ENCODE peak calls at places on chromosomes 11 and 22, in four cellular contexts. G is SJSA1; E is mucosa of descending colon; N is CD8-positive, alpha-beta T cell. S is an unnamed sample. For H3K9me3, the result is how much of the 10 kb centered on the place peaks cover.

GRCh38 chr11:2826679-2827056 is 58.9 kb downstream of the CDKN1C start:
- DNase-seq in N (no peak), E (no peak), G (peak), S (no peak)

GRCh38 chr11:65780770-65781151 is at the start of gene AP5B1:
- DNase-seq in E (peak), N (peak), G (peak), S (peak)

GRCh38 chr22:45511847-45512261 is 9.2 kb downstream of the FBLN1 start:
- DNase-seq in E (peak), G (no peak), N (no peak), S (no peak)

GRCh38 chr11:1307998-1308744 is 1.3 kb downstream of the TOLLIP start:
- DNase-seq in E (no peak), G (no peak), N (no peak), S (no peak)

GRCh38 chr22:40183029-40183581 is 5.4 kb downstream of the TNRC6B start:
- DNase-seq in N (no peak), E (peak), G (peak), S (no peak)

GRCh38 chr11:58004664-58005063 is 19.0 kb upstream of the OR9Q1 start:
- DNase-seq in G (no peak), E (no peak), N (no peak), S (no peak)

GRCh38 chr11:121483805-121484478 is 31.2 kb upstream of the SORL1-AS1 start:
- DNase-seq in N (no peak), E (no peak), G (no peak), S (no peak)

GRCh38 chr11:47338396-47339241 is 13.9 kb downstream of the MYBPC3 start:
- DNase-seq in E (no peak), N (no peak), G (no peak), S (no peak)

GRCh38 chr11:19116315-19116970 is 525 bp upstream of the ZDHHC13 start:
- DNase-seq in G (no peak), E (no peak), N (no peak), S (no peak)

GRCh38 chr11:94739331-94739730 is 28.8 kb upstream of the AMOTL1 start:
- DNase-seq in E (no peak), N (no peak), G (no peak), S (no peak)

GRCh38 chr11:117662255-117662654 is 134.8 kb downstream of the DSCAML1 start:
- DNase-seq in N (no peak), E (no peak), G (no peak), S (no peak)

GRCh38 chr22:38016182-38017078 is 32.1 kb upstream of the SOX10 start:
- DNase-seq in G (peak), N (no peak), E (peak), S (no peak)

GRCh38 chr11:133081020-133081419 is 451.3 kb downstream of the OPCML start:
- DNase-seq in G (no peak), N (no peak), E (no peak), S (no peak)

GRCh38 chr11:830295-831131 is 2.2 kb upstream of the CD151 start:
- DNase-seq in G (no peak), E (peak), N (peak), S (peak)

GRCh38 chr11:93775289-93775688 is 8.8 kb upstream of the MED17 start:
- DNase-seq in N (no peak), G (peak), E (peak), S (no peak)

GRCh38 chr11:19536131-19536530 is 176.5 kb upstream of the NAV2 start:
- DNase-seq in E (no peak), G (no peak), N (no peak), S (no peak)

GRCh38 chr22:28956506-28956905 is 73.1 kb downstream of the ZNRF3 start:
- DNase-seq in E (no peak), N (no peak), G (no peak), S (no peak)

GRCh38 chr11:128501576-128502549 is 85.5 kb downstream of the ETS1 start:
- DNase-seq in G (peak), N (no peak), E (peak), S (no peak)

GRCh38 chr22:27542602-27543001 is 259.0 kb downstream of the MN1 start:
- DNase-seq in E (no peak), N (no peak), G (no peak), S (no peak)

GRCh38 chr11:58006940-58007339 is 16.7 kb upstream of the OR9Q1 start:
- DNase-seq in E (no peak), N (no peak), G (no peak), S (no peak)

GRCh38 chr11:14059491-14059890 is 97.0 kb downstream of the SPON1 start:
- DNase-seq in N (no peak), E (no peak), G (no peak), S (no peak)

GRCh38 chr11:47566166-47566546 is 757 bp downstream of the PTPMT1 start:
- DNase-seq in G (no peak), E (peak), N (no peak), S (no peak)

GRCh38 chr11:123360267-123360936 is 69.7 kb upstream of the GRAMD1B start:
- DNase-seq in E (no peak), N (no peak), G (no peak), S (no peak)

GRCh38 chr11:96235725-96236124 is 107.3 kb downstream of the MAML2 start:
- DNase-seq in N (no peak), E (no peak), G (no peak), S (no peak)

GRCh38 chr11:126992065-126992803 is 8.3 kb downstream of the KIRREL3 start:
- DNase-seq in E (no peak), G (peak), N (no peak), S (no peak)

GRCh38 chr11:130644187-130644586 is 195.7 kb downstream of the ADAMTS15 start:
- DNase-seq in G (no peak), E (peak), N (no peak), S (peak)

GRCh38 chr11:44767421-44767820 is 40.7 kb downstream of the TSPAN18 start:
- DNase-seq in E (no peak), G (peak), N (no peak), S (peak)

GRCh38 chr11:128215238-128215882 is 372.0 kb downstream of the ETS1 start:
- DNase-seq in N (no peak), G (no peak), E (no peak), S (no peak)

GRCh38 chr22:42270178-42270511 is 308 bp downstream of the TCF20 start:
- DNase-seq in N (no peak), G (no peak), E (no peak), S (no peak)

GRCh38 chr11:44407211-44407996 is 97.5 kb upstream of the ALX4 start:
- DNase-seq in E (no peak), G (no peak), N (no peak), S (no peak)

GRCh38 chr22:39416319-39416718 is 16.7 kb downstream of the TAB1 start:
- DNase-seq in N (no peak), G (no peak), E (no peak), S (no peak)

GRCh38 chr11:3341298-3341697 is 37.6 kb downstream of the ZNF195 start:
- DNase-seq in G (no peak), N (peak), E (peak), S (peak)

GRCh38 chr22:21736084-21736642 is 569 bp upstream of the YPEL1 start:
- DNase-seq in G (no peak), N (no peak), E (no peak), S (no peak)

GRCh38 chr11:131645237-131645636 is 274.8 kb downstream of the NTM start:
- DNase-seq in N (no peak), G (no peak), E (no peak), S (no peak)

GRCh38 chr22:39292002-39292401 is 27.4 kb downstream of the RPL3 start:
- DNase-seq in N (no peak), G (no peak), E (no peak), S (peak)

GRCh38 chr22:24506802-24507438 is 11.8 kb downstream of the UPB1 start:
- DNase-seq in N (no peak), G (peak), E (no peak), S (no peak)

GRCh38 chr11:123822591-123822990 is 16.4 kb upstream of the OR6M1 start:
- DNase-seq in E (no peak), G (no peak), N (no peak), S (no peak)

GRCh38 chr11:28132541-28132940 is 24.4 kb downstream of the METTL15 start:
- DNase-seq in G (no peak), N (no peak), E (no peak), S (no peak)
- H3K4me3 ChIP-seq in G (no peak), N (no peak), E (no peak), S (no peak)

GRCh38 chr22:48182896-48183805 is 1420.7 kb downstream of the TBC1D22A start:
- DNase-seq in G (peak), E (no peak), N (no peak), S (no peak)

GRCh38 chr22:48187272-48187855 is 1424.9 kb downstream of the TBC1D22A start:
- DNase-seq in G (peak), E (no peak), N (no peak), S (no peak)

GRCh38 chr22:48185656-48186055 is 1423.2 kb downstream of the TBC1D22A start:
- DNase-seq in G (no peak), E (no peak), N (no peak), S (no peak)

GRCh38 chr22:48186121-48186790 is 1423.8 kb downstream of the TBC1D22A start:
- DNase-seq in E (no peak), G (no peak), N (no peak), S (no peak)

GRCh38 chr22:48185071-48185470 is 1422.6 kb downstream of the TBC1D22A start:
- DNase-seq in G (no peak), N (no peak), E (no peak), S (no peak)
- H3K9me3 ChIP-seq in G (under half), N (under half), E (under half), S (under half)

GRCh38 chr22:19765477-19766234 is 5.1 kb downstream of the TBX1 start:
- DNase-seq in E (no peak), G (no peak), N (peak), S (no peak)

GRCh38 chr22:19766235-19766505 is 5.6 kb downstream of the TBX1 start:
- DNase-seq in N (no peak), G (no peak), E (no peak), S (no peak)

GRCh38 chr22:19764636-19765476 is 4.3 kb downstream of the TBX1 start:
- DNase-seq in E (no peak), N (peak), G (no peak), S (no peak)

GRCh38 chr22:19767427-19768380 is 7.1 kb downstream of the TBX1 start:
- DNase-seq in G (no peak), E (peak), N (no peak), S (no peak)

DNA sequence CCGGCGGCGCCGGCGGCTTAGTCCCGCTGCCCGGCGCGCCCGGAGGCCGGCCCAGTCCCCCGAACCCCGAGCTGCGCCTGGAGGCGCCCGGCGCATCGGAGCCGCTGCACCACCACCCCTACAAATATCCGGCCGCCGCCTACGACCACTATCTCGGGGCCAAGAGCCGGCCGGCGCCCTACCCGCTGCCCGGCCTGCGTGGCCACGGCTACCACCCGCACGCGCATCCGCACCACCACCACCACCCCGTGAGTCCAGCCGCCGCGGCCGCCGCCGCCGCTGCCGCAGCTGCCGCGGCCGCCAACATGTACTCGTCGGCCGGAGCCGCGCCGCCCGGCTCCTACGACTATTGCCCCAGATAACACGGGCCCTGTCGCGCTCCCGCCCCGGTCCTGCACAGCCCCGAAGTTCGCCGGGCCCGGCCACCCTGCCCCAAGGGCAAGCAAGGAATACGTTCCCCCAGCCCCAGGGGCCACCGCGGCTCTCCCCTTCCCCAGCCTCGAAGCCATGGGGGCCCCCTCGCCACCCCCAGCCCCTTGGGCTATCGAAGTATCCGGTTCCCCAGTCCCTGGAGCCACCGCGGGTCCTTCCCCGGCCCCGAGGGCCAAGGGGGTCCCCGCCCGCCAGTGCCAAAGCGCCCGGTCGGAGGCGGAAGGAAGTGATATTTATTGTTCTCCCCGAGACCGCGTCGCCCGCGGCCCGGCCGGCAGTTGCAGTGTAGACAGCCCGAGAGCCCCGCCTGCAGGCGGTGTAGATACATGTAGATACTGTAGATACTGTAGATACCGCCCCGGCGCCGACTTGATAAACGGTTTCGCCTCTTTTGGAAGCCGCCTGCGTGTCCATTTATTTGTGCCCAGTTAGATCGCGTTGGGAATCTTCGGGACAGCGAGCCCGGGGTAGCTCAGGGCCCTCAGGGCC is 6.2 kb downstream of the TBX1 start:
- DNase-seq in G (no peak), E (peak), N (peak), S (peak)
- H3K4me3 ChIP-seq in G (no peak), E (no peak), N (no peak), S (peak)

GRCh38 chr22:48496226-48496845 is 1331.3 kb downstream of the BRD1 start:
- DNase-seq in E (no peak), N (no peak), G (no peak), S (no peak)
- H3K9me3 ChIP-seq in E (under half), N (under half), G (under half), S (under half)

DNA sequence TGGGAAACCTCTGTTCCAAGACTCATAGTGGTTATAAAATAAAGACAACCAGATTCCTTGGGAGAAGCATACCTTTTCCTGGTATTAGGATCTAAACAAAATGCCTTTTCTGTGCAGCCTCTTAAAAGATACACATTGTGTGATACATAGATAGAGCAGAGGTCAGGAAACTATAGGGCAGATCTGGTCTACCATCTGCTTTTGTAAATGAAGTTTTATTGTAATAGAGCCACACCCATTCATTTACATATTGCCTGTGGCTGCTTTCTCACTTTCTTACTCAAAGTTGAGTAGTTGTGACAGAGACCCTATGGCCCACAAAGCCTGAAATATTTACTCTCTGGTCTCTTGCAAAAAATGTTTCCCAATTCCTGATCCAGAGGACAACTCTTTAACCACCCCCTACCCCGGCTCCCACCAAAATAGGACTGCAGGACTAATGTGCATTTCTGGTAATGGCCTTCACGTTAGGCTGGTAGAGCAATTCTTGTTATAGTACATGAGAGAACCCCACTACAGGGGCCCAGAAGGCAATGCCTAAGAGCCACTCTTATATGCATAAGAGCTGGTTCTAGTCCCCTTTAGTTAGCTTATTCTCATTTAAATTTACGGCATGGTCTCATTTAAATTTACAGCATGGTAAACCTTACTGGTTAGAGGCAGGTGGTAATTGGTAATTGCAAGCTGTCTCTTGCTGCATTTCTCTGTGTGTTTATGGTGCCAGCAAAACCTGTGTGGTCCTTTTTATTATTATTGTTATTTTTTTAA is 76.8 kb upstream of the YWHAH start:
- DNase-seq in E (no peak), G (no peak), N (no peak), S (no peak)
- H3K4me3 ChIP-seq in E (no peak), G (no peak), N (no peak), S (no peak)

GRCh38 chr11:110379261-110379660 is 50.5 kb upstream of the FDX1 start:
- DNase-seq in N (no peak), G (no peak), E (no peak), S (no peak)

GRCh38 chr11:110376711-110377324 is 52.9 kb upstream of the FDX1 start:
- DNase-seq in N (no peak), G (peak), E (peak), S (peak)

GRCh38 chr11:110377451-110377850 is 52.3 kb upstream of the FDX1 start:
- DNase-seq in E (no peak), N (no peak), G (no peak), S (no peak)

GRCh38 chr11:110381214-110381613 is 48.5 kb upstream of the FDX1 start:
- DNase-seq in E (no peak), G (no peak), N (no peak), S (no peak)

DNA sequence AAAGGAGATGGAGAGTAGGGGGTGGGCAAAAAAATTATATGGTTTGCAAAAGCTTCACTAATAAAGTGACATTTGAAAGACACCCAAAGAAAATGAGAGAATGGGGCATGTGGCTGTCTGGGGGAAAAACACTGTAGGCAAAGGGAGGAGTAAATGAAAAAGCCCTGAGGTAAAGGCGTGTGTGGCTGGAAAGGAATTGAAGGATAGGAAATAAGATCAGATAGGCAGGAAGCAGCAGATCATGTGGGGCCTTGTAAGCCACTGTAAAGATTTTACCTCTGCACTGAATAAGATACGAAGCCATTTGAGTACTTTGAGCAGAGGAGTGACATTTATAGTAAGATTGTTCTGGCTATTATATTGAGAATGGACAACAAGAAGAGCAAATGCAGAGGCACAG is 49.8 kb upstream of the FDX1 start:
- DNase-seq in G (no peak), E (no peak), N (no peak), S (no peak)
- H3K9me3 ChIP-seq in G (under half), E (under half), N (under half), S (under half)

DNA sequence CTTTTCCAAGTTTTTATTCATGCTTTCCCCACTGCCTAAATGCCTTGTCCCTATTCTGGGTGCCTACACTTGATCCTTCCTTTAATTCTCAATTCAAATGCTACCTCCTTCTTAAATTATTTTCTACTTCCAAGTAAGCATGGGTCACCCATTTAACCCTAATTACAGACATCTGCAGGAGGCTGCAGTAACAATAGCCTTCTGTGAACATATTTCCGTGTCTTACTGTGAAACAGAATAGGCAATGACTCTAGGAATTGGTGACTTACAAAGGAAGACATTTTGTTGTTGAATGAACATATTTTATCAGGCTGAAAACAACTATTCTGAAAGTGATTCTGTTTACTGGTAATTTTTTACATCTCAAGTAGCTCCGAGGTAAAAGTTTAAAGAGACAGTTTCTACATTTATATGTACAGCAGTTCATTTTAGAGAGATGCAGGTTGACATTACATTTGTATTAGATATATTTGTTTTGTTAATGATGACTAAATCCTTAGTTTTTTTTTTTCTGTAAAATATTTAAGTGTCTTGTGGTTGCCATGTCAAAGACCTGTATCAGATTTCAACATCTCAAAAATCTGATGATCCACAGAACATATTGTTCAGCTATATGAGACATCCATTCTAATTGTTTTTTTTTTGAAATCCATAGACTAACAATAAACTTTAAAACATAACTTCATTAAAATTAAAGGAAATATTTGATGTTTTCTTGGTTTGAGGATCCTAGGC is 316.8 kb downstream of the CASP12 start:
- DNase-seq in N (no peak), G (no peak), E (no peak), S (no peak)
- H3K4me3 ChIP-seq in N (no peak), G (no peak), E (no peak), S (no peak)

GRCh38 chr11:43123443-43123842 is 188.4 kb upstream of the API5 start:
- DNase-seq in E (no peak), N (no peak), G (no peak), S (no peak)

GRCh38 chr11:43116071-43116470 is 195.7 kb upstream of the API5 start:
- DNase-seq in N (no peak), G (no peak), E (no peak), S (no peak)

GRCh38 chr11:43124272-43124920 is 187.4 kb upstream of the API5 start:
- DNase-seq in G (no peak), N (no peak), E (no peak), S (no peak)

GRCh38 chr11:43119275-43119970 is 192.4 kb upstream of the API5 start:
- DNase-seq in G (no peak), E (no peak), N (no peak), S (no peak)
- H3K9me3 ChIP-seq in G (under half), E (under half), N (under half), S (under half)

S was measured in Peyer's patch.